ENCODE peak calls at places on chromosomes 12 and 14, in eight cellular contexts. I is sigmoid colon, Q is astrocyte of the spinal cord, P is nephron progenitor cell, A is astrocyte, O is AG09309, B is endothelial cell, C is transverse colon. T is an unnamed sample.

GRCh38 chr14:80426686-80427085 is 215.4 kb upstream of the DIO2 start:
- DNase-seq in Q (peak; percentile 23), A (peak; percentile 47), O (no peak), B (no peak), P (no peak), C (no peak), I (no peak), T (no peak)

GRCh38 chr12:3266638-3267037 is 189.5 kb downstream of the TSPAN9 start:
- DNase-seq in O (no peak), P (no peak), B (no peak), A (no peak), I (no peak), Q (no peak), C (no peak), T (no peak)

GRCh38 chr14:31964979-31965734 is 111.9 kb upstream of the ARHGAP5 start:
- DNase-seq in B (no peak), C (no peak), Q (no peak), O (no peak), P (no peak), I (no peak), A (no peak), T (no peak)

GRCh38 chr12:40788276-40788675 is 96.0 kb downstream of the CNTN1 start:
- DNase-seq in I (no peak), B (no peak), P (no peak), C (no peak), Q (no peak), O (no peak), A (no peak), T (no peak)

GRCh38 chr12:14873440-14874185 is 12.0 kb downstream of the MGP start:
- DNase-seq in Q (no peak), O (no peak), C (no peak), P (no peak), B (no peak), A (no peak), I (no peak), T (no peak)

GRCh38 chr14:70555890-70556289 is 21.1 kb upstream of the ADAM20 start:
- DNase-seq in P (no peak), O (no peak), C (no peak), Q (no peak), B (no peak), A (peak; percentile 20), I (no peak), T (no peak)

GRCh38 chr12:76247026-76247688 is 101.1 kb downstream of the BBS10 start:
- DNase-seq in O (no peak), B (no peak), I (no peak), A (no peak), Q (peak; percentile 20), C (no peak), P (no peak), T (no peak)

GRCh38 chr12:120961604-120962486 is 16.5 kb upstream of the HNF1A start:
- DNase-seq in O (no peak), A (no peak), B (no peak), Q (no peak), I (no peak), P (peak; percentile 41), C (peak; percentile 92), T (no peak)

GRCh38 chr12:84910549-84911241 is 1.9 kb downstream of the SLC6A15 start:
- DNase-seq in B (peak; percentile 9), I (no peak), O (no peak), C (no peak), Q (peak; percentile 63), P (peak; percentile 25), A (peak; percentile 22), T (no peak)

GRCh38 chr12:69071091-69071370 is 138.1 kb upstream of the CPM start:
- DNase-seq in Q (no peak), O (no peak), B (no peak), C (no peak), P (no peak), I (no peak), A (no peak), T (no peak)

DNA sequence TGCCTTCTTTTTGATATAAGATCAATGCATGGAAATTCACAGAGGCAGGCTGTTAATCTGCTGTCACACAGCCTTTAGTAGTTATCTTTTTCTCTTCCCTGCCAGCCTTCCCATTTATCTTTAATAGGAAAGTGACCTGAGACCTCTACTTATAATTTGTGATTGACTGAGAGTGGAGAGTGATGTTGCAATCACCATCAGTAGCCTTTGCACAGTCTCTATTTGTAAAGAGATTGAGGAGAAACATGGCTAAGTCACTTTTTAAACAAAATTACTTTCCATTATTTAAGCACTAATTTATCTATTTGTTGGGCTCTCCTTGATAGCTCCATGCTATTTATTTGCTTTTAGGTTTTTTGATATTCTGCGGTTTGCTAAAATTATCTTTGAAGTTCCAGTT is 19.9 kb downstream of the LMNTD1 start:
- DNase-seq in O (no peak), I (no peak), A (no peak), B (no peak), Q (no peak), P (no peak), C (no peak), T (no peak)
- TF ChIP-seq CTCF in O (no peak), I (no peak), A (no peak), B (no peak), Q (no peak), P (no peak), C (no peak), T (no peak)

DNA sequence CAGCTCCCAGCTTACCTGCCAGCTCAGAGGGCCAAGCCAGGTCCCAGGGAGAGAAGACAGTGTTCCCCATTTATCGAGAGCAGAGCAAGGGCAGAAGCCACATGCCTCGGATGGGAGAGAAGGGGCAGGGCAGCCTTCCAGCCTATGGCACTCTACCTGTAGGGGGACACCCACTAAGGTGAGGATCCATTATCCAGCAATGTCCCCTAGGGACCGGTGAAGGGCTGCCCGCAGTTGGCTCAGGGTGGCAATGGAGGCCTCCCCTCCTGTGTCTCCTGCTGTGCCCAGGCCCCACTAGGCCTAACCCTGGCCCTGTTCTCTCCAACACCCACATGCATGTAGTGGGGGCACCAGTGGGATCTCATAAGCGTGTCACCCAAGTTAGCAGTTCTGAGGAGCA is 4.9 kb upstream of the ASB2 start:
- DNase-seq in A (no peak), O (no peak), I (no peak), Q (no peak), C (no peak), P (no peak), B (no peak), T (no peak)
- TF ChIP-seq CTCF in A (no peak), O (no peak), I (no peak), Q (no peak), C (no peak), P (no peak), B (no peak), T (no peak)

GRCh38 chr12:98572010-98572409 is 21.5 kb upstream of the SLC25A3 start:
- DNase-seq in I (no peak), A (no peak), Q (no peak), B (no peak), C (no peak), P (no peak), O (no peak), T (no peak)
- TF ChIP-seq CTCF in I (no peak), A (peak; percentile 31), Q (peak; percentile 41), B (peak; percentile 21), C (no peak), P (no peak), O (peak; percentile 15), T (peak; percentile 8)

GRCh38 chr12:124398578-124399227 is 103.8 kb downstream of the RFLNA start:
- DNase-seq in A (no peak), B (no peak), Q (no peak), I (peak; percentile 96), P (no peak), O (no peak), C (peak; percentile 60), T (no peak)
- TF ChIP-seq CTCF in A (no peak), B (no peak), Q (peak; percentile 27), I (no peak), P (no peak), O (no peak), C (no peak), T (no peak)

GRCh38 chr12:12983420-12984035 is 16.5 kb downstream of the HEBP1 start:
- DNase-seq in I (no peak), B (peak; percentile 30), A (peak; percentile 39), C (no peak), Q (peak; percentile 62), P (no peak), O (no peak), T (peak; percentile 34)

GRCh38 chr12:12987421-12987820 is 12.6 kb downstream of the HEBP1 start:
- DNase-seq in O (no peak), Q (no peak), P (no peak), A (no peak), C (no peak), B (no peak), I (no peak), T (no peak)

GRCh38 chr12:12984119-12984518 is 15.9 kb downstream of the HEBP1 start:
- DNase-seq in O (no peak), I (no peak), P (no peak), A (no peak), Q (no peak), C (no peak), B (no peak), T (no peak)

GRCh38 chr12:12986775-12987332 is 13.2 kb downstream of the HEBP1 start:
- DNase-seq in B (no peak), P (no peak), Q (no peak), A (no peak), O (no peak), C (no peak), I (no peak), T (no peak)

GRCh38 chr12:12985817-12986408 is 14.2 kb downstream of the HEBP1 start:
- DNase-seq in Q (peak; percentile 20), B (peak; percentile 62), P (peak; percentile 26), A (no peak), C (peak; percentile 48), O (no peak), I (no peak), T (no peak)
- TF ChIP-seq CTCF in Q (peak; percentile 60), B (peak; percentile 56), P (peak; percentile 51), A (peak; percentile 58), C (peak; percentile 53), O (peak; percentile 61), I (peak; percentile 10), T (peak; percentile 39)

GRCh38 chr14:84969501-84969900 is 560.4 kb upstream of the FLRT2 start:
- DNase-seq in P (no peak), Q (no peak), I (no peak), O (no peak), B (no peak), A (no peak), C (no peak), T (no peak)
- TF ChIP-seq CTCF in P (no peak), Q (no peak), I (no peak), O (no peak), B (no peak), A (no peak), C (no peak), T (no peak)

GRCh38 chr14:54564799-54565235 is 2.1 kb upstream of the SAMD4A start:
- DNase-seq in O (no peak), P (no peak), Q (peak; percentile 77), C (no peak), I (peak; percentile 69), A (peak; percentile 69), B (no peak), T (peak; percentile 59)
- TF ChIP-seq CTCF in O (no peak), P (no peak), Q (no peak), C (no peak), I (no peak), A (no peak), B (no peak), T (no peak)

DNA sequence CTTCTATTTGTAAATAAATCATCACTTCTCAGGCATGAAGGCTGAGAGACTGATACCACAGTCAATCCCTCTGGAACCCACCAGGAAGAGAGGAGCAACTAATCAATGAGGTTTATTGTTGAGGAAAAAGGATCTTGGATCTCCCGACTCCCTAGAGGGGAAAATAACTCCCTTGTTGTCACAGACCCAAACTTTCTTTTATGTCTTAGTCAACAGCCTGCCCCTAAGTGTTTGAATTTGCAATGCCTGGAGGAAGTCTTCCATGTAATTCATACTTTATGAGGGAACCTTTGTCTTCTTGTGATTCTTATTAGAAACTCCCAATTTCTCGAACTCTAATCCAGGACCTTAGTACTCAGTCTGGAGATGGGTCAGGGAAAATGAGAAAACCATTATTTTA is 805.8 kb downstream of the DIO2 start:
- DNase-seq in Q (no peak), A (no peak), O (no peak), P (no peak), B (no peak), I (no peak), C (no peak), T (no peak)
- TF ChIP-seq CTCF in Q (no peak), A (no peak), O (no peak), P (no peak), B (no peak), I (no peak), C (no peak), T (no peak)

T was measured in AG09319.